ENCODE peak calls at places on chromosomes 16 and 17, in eight cellular contexts. G, S, Q, W, T, Y, O and D are unnamed samples.
A peak's percentile ranks its signal among the peaks of the same experiment; 100 is the strongest.

GRCh38 chr16:22425036-22425801 is 50.8 kb upstream of the CDR2 start:
- DNase-seq in G (no peak), S (no peak), Q (no peak), W (peak; percentile 65), T (no peak), Y (no peak), O (no peak), D (no peak)

GRCh38 chr17:42289863-42290165 is 1.5 kb downstream of the STAT5A start:
- DNase-seq in G (no peak), S (no peak), Q (no peak), W (no peak), T (no peak), Y (no peak), O (no peak), D (no peak)

GRCh38 chr17:18025596-18026407 is 13.2 kb downstream of the ATPAF2 start:
- DNase-seq in G (no peak), S (no peak), Q (no peak), W (no peak), T (no peak), Y (no peak), O (no peak), D (no peak)

GRCh38 chr16:19555938-19556778 is 655 bp downstream of the VPS35L start:
- DNase-seq in G (no peak), S (peak; percentile 2), Q (peak; percentile 14), W (no peak), T (peak; percentile 68), Y (peak; percentile 13), O (peak; percentile 10), D (peak; percentile 7)

GRCh38 chr17:7132511-7133094 is 18.0 kb upstream of the ASGR2 start:
- DNase-seq in G (no peak), S (peak; percentile 47), Q (peak; percentile 10), W (no peak), T (no peak), Y (peak; percentile 84), O (peak; percentile 76), D (peak; percentile 66)

GRCh38 chr17:44887016-44887415 is 12.2 kb downstream of the EFTUD2 start:
- DNase-seq in G (no peak), S (no peak), Q (no peak), W (no peak), T (no peak), Y (no peak), O (no peak), D (no peak)

GRCh38 chr16:83271123-83271522 is 536.7 kb upstream of the HSBP1 start:
- DNase-seq in G (no peak), S (no peak), Q (no peak), W (no peak), T (no peak), Y (no peak), O (no peak), D (no peak)

GRCh38 chr17:15967706-15968399 is 22.9 kb downstream of the ADORA2B start:
- DNase-seq in G (no peak), S (no peak), Q (no peak), W (no peak), T (no peak), Y (no peak), O (no peak), D (no peak)

GRCh38 chr17:75036643-75037268 is 10.0 kb downstream of the ATP5PD start:
- DNase-seq in G (peak; percentile 97), S (peak; percentile 86), Q (peak; percentile 11), W (peak; percentile 89), T (peak; percentile 97), Y (no peak), O (peak; percentile 97), D (peak; percentile 91)

GRCh38 chr16:15041260-15042011 is 14.4 kb downstream of the NTAN1 start:
- DNase-seq in G (peak; percentile 89), S (no peak), Q (no peak), W (peak; percentile 81), T (no peak), Y (no peak), O (no peak), D (no peak)

GRCh38 chr17:63082273-63082861 is 116.3 kb downstream of the TANC2 start:
- DNase-seq in G (no peak), S (no peak), Q (no peak), W (no peak), T (peak; percentile 26), Y (no peak), O (no peak), D (peak; percentile 33)

GRCh38 chr17:72126575-72127486 is 6.0 kb downstream of the SOX9 start:
- DNase-seq in G (no peak), S (no peak), Q (no peak), W (no peak), T (peak; percentile 75), Y (no peak), O (no peak), D (no peak)

GRCh38 chr17:57420674-57421392 is 164.5 kb downstream of the MSI2 start:
- DNase-seq in G (no peak), S (no peak), Q (no peak), W (no peak), T (no peak), Y (no peak), O (no peak), D (no peak)

GRCh38 chr16:88076211-88076931 is 125.1 kb downstream of the BANP start:
- DNase-seq in G (no peak), S (no peak), Q (no peak), W (no peak), T (no peak), Y (no peak), O (no peak), D (no peak)

GRCh38 chr17:70047619-70048018 is 27.4 kb upstream of the KCNJ16 start:
- DNase-seq in G (no peak), S (no peak), Q (no peak), W (no peak), T (peak; percentile 25), Y (no peak), O (no peak), D (no peak)

GRCh38 chr17:2239882-2240430 is 63.6 kb downstream of the SMG6 start:
- DNase-seq in G (peak; percentile 88), S (no peak), Q (no peak), W (peak; percentile 63), T (peak; percentile 34), Y (peak; percentile 85), O (no peak), D (no peak)

GRCh38 chr16:27718767-27719445 is 169.0 kb downstream of the KATNIP start:
- DNase-seq in G (no peak), S (no peak), Q (no peak), W (no peak), T (no peak), Y (no peak), O (no peak), D (no peak)

GRCh38 chr17:76700627-76701470 is 9.9 kb downstream of the MXRA7 start:
- DNase-seq in G (peak; percentile 92), S (no peak), Q (peak; percentile 71), W (peak; percentile 76), T (no peak), Y (no peak), O (no peak), D (no peak)
- H3K4me3 ChIP-seq in G (peak overlapping the region; percentile 31), S (no peak overlapping the region), Q (no peak overlapping the region), W (peak overlapping the region; percentile 57), T (no peak overlapping the region), Y (no peak overlapping the region), O (no peak overlapping the region), D (no peak overlapping the region)

DNA sequence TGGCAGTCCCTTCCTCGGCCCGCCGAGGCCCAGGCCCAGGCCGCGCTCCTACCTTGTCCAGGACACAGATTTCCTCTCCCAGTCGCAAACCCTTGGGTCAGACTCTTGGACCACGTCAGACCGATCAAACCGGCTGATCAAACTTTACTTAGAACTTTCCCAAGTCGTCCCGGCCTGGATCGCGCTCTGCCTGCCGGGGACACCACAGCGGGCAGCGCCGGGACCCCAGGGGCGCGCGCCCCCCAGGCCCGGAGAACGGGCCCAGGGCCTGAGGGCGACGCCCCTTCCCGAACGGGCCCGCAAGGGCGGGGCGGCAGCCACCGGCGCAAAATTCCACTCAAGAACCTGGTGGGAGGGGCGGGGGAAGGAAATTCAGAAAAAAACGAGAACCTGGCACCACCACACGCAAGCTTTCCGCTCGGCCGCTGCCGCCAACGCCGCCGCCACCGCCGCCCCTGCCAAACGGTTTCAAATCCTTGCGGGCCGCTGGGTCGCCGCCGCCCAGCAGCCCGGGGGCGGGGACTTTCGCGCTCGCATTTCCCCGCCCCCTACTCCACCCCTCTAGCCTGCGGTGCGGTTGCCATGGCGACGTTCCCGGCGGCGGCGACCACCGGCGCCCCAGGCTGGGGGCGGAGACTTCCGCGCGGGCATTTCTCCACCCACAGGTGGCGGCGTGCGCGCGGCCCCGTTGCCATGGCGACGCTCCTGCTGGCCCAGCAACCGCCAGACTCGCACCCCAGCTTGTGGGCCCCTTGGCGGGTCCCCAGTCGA is at the start of gene CEP112:
- DNase-seq in G (peak; percentile 75), S (peak; percentile 84), Q (peak; percentile 96), W (peak; percentile 77), T (peak; percentile 79), Y (no peak), O (peak; percentile 77), D (peak; percentile 72)
- H3K27ac ChIP-seq in G (peak within 1 kb of the TSS; percentile 77), S (peak within 1 kb of the TSS; percentile 65), Q (peak within 1 kb of the TSS; percentile 28), W (peak within 1 kb of the TSS; percentile 87), T (peak within 1 kb of the TSS; percentile 90), Y (no peak within 1 kb of the TSS), O (peak within 1 kb of the TSS; percentile 69), D (peak within 1 kb of the TSS; percentile 67)

DNA sequence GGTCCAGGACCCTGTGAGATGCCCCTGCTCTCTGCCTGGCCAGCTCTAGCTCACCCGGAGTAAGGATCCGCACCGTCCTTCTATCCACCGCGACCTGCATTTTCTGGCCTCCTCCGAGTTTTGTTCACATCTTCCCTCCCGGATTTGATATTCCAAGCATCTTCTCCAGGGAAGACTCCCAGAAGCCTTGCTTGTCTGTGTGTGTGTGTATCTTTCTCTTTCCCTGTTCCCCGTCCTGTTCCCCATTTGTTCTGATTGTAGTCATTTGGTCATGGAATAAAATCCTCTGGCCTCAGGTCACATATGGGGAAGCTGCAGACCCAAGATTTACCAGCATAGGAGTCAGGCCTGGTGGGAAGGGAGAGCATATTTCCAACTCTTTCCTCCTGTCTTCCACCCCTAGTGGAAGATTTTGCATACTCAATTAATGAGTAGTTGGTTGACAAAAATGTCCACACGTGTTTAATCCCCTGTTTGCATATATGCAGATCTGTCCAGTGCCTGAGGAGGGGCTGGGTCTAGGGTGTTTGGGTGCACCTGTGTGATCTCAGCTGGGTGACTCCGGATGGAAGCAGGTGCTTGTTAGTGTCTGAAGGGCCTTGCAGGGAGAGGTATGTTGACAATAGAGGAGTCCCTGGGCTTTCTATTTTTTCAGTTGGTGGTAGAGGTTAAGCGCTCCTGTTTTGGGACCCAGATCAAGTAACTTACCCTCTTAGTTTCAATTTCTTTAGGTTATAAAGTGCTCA is 1.9 kb downstream of the PRAC1 start:
- DNase-seq in G (no peak), S (no peak), Q (no peak), W (no peak), T (no peak), Y (no peak), O (no peak), D (no peak)
- H3K4me1 ChIP-seq in G (peaks cover 37% of the 10 kb centered on the region), S (peaks cover 44% of the 10 kb centered on the region), Q (no peaks in the 10 kb centered on the region), W (peaks cover 40% of the 10 kb centered on the region), T (peaks cover 9% of the 10 kb centered on the region), Y (no peaks in the 10 kb centered on the region), O (peaks cover 36% of the 10 kb centered on the region), D (peaks cover 55% of the 10 kb centered on the region)

DNA sequence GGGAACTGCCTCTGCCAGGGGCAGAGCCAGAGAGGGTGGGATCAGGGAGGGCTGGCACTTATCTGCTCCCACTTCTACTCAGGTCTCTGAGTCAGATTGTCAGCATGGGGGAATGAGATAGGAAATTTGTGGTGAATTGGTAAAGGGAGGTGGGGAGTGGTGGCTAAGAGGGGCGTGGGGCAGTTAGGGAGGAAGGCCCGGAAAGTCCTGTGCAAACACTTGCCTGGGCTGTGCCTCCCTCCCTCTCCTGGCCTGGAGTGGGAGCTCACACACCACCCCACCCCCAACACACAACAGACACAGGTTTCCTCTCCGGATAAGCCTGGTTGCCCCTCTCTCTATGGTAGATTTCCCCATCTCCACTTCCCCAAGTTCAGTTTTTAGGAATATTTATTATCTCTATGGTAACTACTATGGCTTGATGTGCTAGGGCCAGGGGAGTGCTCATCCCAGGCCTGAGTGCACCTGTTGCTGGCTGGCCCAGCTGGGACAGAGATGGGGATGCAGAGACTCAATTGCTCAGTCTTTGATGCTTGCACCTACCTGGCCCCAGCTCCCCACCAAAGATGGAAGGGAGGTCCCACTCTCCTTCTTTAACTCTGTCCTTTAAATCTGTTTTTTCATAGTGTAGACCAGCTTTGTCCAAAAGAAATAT is 2.7 kb downstream of the SPNS2 start:
- DNase-seq in G (no peak), S (no peak), Q (no peak), W (no peak), T (no peak), Y (no peak), O (no peak), D (no peak)
- H3K4me3 ChIP-seq in G (no peak overlapping the region), S (no peak overlapping the region), Q (no peak overlapping the region), W (peak overlapping the region; percentile 70), T (no peak overlapping the region), Y (no peak overlapping the region), O (no peak overlapping the region), D (no peak overlapping the region)